ENCODE peak calls at places on chromosomes 2 and 18, in five cellular contexts. N, S, O, M and Z are unnamed samples.

GRCh38 chr18:76258209-76258608 is 236.8 kb downstream of the ZNF516 start:
- DNase-seq in N (no peak), S (no peak), O (no peak), M (no peak), Z (no peak)

GRCh38 chr2:9984217-9984739 is 32.8 kb downstream of the GRHL1 start:
- DNase-seq in N (no peak), S (peak), O (peak), M (no peak), Z (peak)

GRCh38 chr2:77831068-77831467 is 308.9 kb upstream of the LRRTM4 start:
- DNase-seq in N (no peak), S (no peak), O (no peak), M (no peak), Z (no peak)

GRCh38 chr2:30694286-30695055 is 112.8 kb downstream of the CAPN13 start:
- DNase-seq in N (no peak), S (no peak), O (no peak), M (no peak), Z (no peak)

GRCh38 chr18:53385889-53386288 is 838.6 kb downstream of the MBD2 start:
- DNase-seq in N (no peak), S (no peak), O (no peak), M (no peak), Z (no peak)

GRCh38 chr2:102618452-102619413 is 620 bp upstream of the SLC9A2 start:
- DNase-seq in N (peak), S (peak), O (no peak), M (peak), Z (no peak)

GRCh38 chr2:61134141-61134540 is 27.8 kb upstream of the C2orf74 start:
- DNase-seq in N (no peak), S (no peak), O (no peak), M (no peak), Z (no peak)

GRCh38 chr2:101991731-101992145 is at the start of gene IL1R2:
- DNase-seq in N (peak), S (no peak), O (no peak), M (peak), Z (no peak)

GRCh38 chr2:187580462-187581124 is 26.4 kb upstream of the TFPI start:
- DNase-seq in N (no peak), S (peak), O (peak), M (no peak), Z (no peak)

GRCh38 chr18:11387880-11388279 is 221.5 kb upstream of the SLC35G4 start:
- DNase-seq in N (peak), S (peak), O (peak), M (peak), Z (no peak)

GRCh38 chr2:218270721-218271486 is 585 bp downstream of the PNKD start:
- DNase-seq in N (peak), S (no peak), O (no peak), M (no peak), Z (no peak)

GRCh38 chr2:128309341-128310093 is 9.2 kb downstream of the HS6ST1 start:
- DNase-seq in N (peak), S (no peak), O (peak), M (peak), Z (peak)

GRCh38 chr18:28114472-28114871 is 62.5 kb downstream of the CDH2 start:
- DNase-seq in N (no peak), S (peak), O (no peak), M (no peak), Z (no peak)

GRCh38 chr2:189008555-189009312 is 34.6 kb downstream of the COL3A1 start:
- DNase-seq in N (no peak), S (no peak), O (no peak), M (no peak), Z (no peak)

GRCh38 chr2:195604723-195605122 is 52.3 kb upstream of the SLC39A10 start:
- DNase-seq in N (no peak), S (no peak), O (no peak), M (no peak), Z (no peak)

GRCh38 chr2:191539068-191539467 is 138.9 kb upstream of the NABP1 start:
- DNase-seq in N (no peak), S (peak), O (peak), M (no peak), Z (no peak)

GRCh38 chr18:26004827-26005226 is 85.6 kb downstream of the SS18 start:
- DNase-seq in N (no peak), S (no peak), O (no peak), M (no peak), Z (no peak)

GRCh38 chr2:71620116-71620515 is 166.8 kb downstream of the DYSF start:
- DNase-seq in N (no peak), S (no peak), O (no peak), M (peak), Z (peak)

GRCh38 chr2:67844024-67844540 is 218.7 kb downstream of the C1D start:
- DNase-seq in N (no peak), S (no peak), O (no peak), M (no peak), Z (no peak)

GRCh38 chr2:39693275-39693674 is 27.6 kb downstream of the TMEM178A start:
- DNase-seq in N (no peak), S (no peak), O (no peak), M (no peak), Z (no peak)

GRCh38 chr2:113232730-113233129 is 46.0 kb downstream of the PAX8 start:
- DNase-seq in N (no peak), S (no peak), O (no peak), M (no peak), Z (no peak)

GRCh38 chr2:193518061-193518817 is 1323.5 kb upstream of the TMEFF2 start:
- DNase-seq in N (no peak), S (peak), O (no peak), M (no peak), Z (no peak)

GRCh38 chr2:72937356-72937669 is 20.0 kb downstream of the EMX1 start:
- DNase-seq in N (no peak), S (no peak), O (peak), M (no peak), Z (no peak)

GRCh38 chr2:127176371-127177311 is 43.5 kb downstream of the CYP27C1 start:
- DNase-seq in N (peak), S (no peak), O (peak), M (peak), Z (no peak)

DNA sequence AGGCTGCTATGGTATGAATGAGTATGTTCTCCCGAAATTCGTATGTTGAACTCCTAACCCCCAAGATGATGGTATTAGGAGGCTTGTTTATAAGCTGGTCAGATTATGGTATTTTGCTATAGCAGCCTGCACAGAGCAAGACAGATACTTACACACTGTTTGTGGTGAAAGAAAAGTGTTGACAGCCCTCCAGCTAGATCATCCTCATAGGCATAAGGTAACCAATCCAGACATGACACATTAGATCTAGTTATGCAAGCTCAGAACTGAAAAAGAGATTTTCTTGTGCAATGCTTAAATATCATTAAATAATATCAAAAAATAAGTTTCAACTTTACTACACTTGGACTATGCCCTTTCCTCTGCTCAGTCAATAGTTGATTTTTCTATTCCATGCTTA is 107.1 kb downstream of the ABCA12 start:
- DNase-seq in N (no peak), S (peak), O (peak), M (no peak), Z (no peak)
- TF ChIP-seq EP300 in N (no peak), S (no peak), O (no peak), M (no peak), Z (no peak)

GRCh38 chr2:168773719-168774521 is 28.5 kb upstream of the NOSTRIN start:
- DNase-seq in N (peak), S (peak), O (peak), M (peak), Z (peak)
- TF ChIP-seq EP300 in N (no peak), S (no peak), O (no peak), M (no peak), Z (no peak)

GRCh38 chr18:2894131-2894840 is 47.5 kb downstream of the EMILIN2 start:
- DNase-seq in N (no peak), S (no peak), O (no peak), M (no peak), Z (peak)
- TF ChIP-seq EP300 in N (no peak), S (no peak), O (no peak), M (no peak), Z (no peak)

DNA sequence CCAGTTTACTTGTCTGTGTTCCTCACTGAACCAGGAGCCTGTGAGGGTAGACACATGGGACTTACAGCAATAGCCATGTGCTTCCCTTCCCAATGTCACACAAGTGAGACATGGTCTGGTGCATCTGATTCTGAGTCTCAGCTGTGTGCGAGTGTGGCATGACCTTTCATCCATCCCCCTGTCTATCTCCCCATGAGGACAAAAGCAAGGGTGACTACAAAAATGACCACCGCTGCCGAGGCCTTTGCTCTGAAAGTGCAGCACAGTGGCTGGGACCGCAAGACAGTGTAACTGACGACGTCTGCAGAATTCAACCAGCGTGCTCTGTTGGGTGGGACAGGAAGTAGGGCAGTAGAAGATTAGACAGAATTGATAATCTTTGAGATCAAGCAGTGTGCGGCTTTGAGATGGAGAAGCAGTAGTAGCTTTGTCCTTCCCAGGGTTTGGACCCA is 50.5 kb downstream of the RAB31 start:
- DNase-seq in N (no peak), S (no peak), O (no peak), M (no peak), Z (no peak)
- TF ChIP-seq EP300 in N (no peak), S (no peak), O (no peak), M (no peak), Z (no peak)